ENCODE peak calls at places on chromosomes 13 and 19, in four cellular contexts. D is CD4-positive, alpha-beta T cell; M is uterus; Z is cardiac muscle cell. L is an unnamed sample. For H3K9me3, the result is how much of the 10 kb centered on the place peaks cover.

GRCh38 chr13:44402902-44403719 is 29.5 kb downstream of the SERP2 start:
- DNase-seq in Z (no peak), M (no peak), D (no peak), L (peak)

GRCh38 chr13:68378294-68378693 is 1148.2 kb upstream of the PCDH9 start:
- DNase-seq in D (no peak), M (no peak), Z (no peak), L (no peak)

GRCh38 chr13:39281539-39282150 is 243.4 kb downstream of the NHLRC3 start:
- DNase-seq in D (no peak), M (no peak), Z (peak), L (no peak)

GRCh38 chr19:41023193-41023592 is 32.1 kb downstream of the CYP2B6 start:
- DNase-seq in D (no peak), Z (no peak), M (no peak), L (no peak)

GRCh38 chr13:34942732-34943674 is 933 bp downstream of the NBEA start:
- DNase-seq in D (no peak), Z (peak), M (peak), L (peak)

GRCh38 chr13:50757021-50757420 is 86.5 kb downstream of the DLEU7 start:
- DNase-seq in D (no peak), Z (no peak), M (no peak), L (no peak)

GRCh38 chr13:32415019-32415418 is 12.9 kb downstream of the N4BP2L1 start:
- DNase-seq in M (no peak), D (no peak), Z (peak), L (no peak)

GRCh38 chr13:48201044-48201443 is 32.0 kb upstream of the ITM2B start:
- DNase-seq in M (no peak), D (no peak), Z (no peak), L (no peak)

GRCh38 chr19:55077106-55077505 is 1.4 kb downstream of the EPS8L1 start:
- DNase-seq in D (no peak), Z (no peak), M (no peak), L (no peak)

GRCh38 chr19:38792250-38793111 is 3.5 kb downstream of the LGALS7B start:
- DNase-seq in Z (peak), M (no peak), D (no peak), L (no peak)

GRCh38 chr13:113658836-113659235 is 838 bp upstream of the ATP4B start:
- DNase-seq in M (peak), Z (no peak), D (no peak), L (no peak)

GRCh38 chr19:39208175-39208795 is 4.2 kb upstream of the SYCN start:
- DNase-seq in M (no peak), D (no peak), Z (no peak), L (no peak)

GRCh38 chr19:47375694-47376588 is 26.8 kb downstream of the DHX34 start:
- DNase-seq in D (no peak), M (no peak), Z (no peak), L (no peak)

GRCh38 chr13:80334582-80335260 is 6.2 kb downstream of the SPRY2 start:
- DNase-seq in M (no peak), D (no peak), Z (peak), L (no peak)

GRCh38 chr13:30750036-30750435 is 14.7 kb downstream of the ALOX5AP start:
- DNase-seq in D (no peak), Z (no peak), M (no peak), L (no peak)

GRCh38 chr19:55437410-55437809 is 5.7 kb downstream of the SHISA7 start:
- DNase-seq in Z (peak), M (no peak), D (no peak), L (peak)

GRCh38 chr19:17872251-17873001 is 681 bp downstream of the SLC5A5 start:
- DNase-seq in M (no peak), D (no peak), Z (no peak), L (no peak)

GRCh38 chr13:93227906-93228801 is 1.5 kb downstream of the GPC6 start:
- DNase-seq in M (peak), D (no peak), Z (peak), L (peak)

GRCh38 chr13:43285891-43286602 is 262.7 kb downstream of the DNAJC15 start:
- DNase-seq in D (no peak), Z (no peak), M (no peak), L (no peak)

GRCh38 chr13:77390391-77390790 is 63.5 kb upstream of the MYCBP2 start:
- DNase-seq in D (no peak), M (no peak), Z (no peak), L (peak)

GRCh38 chr13:103282571-103283450 is 216.6 kb upstream of the SLC10A2 start:
- DNase-seq in Z (peak), D (no peak), M (no peak), L (no peak)

GRCh38 chr19:28519950-28520861 is 692.7 kb downstream of the UQCRFS1 start:
- DNase-seq in D (no peak), M (no peak), Z (no peak), L (no peak)

GRCh38 chr13:46173656-46174055 is 8.3 kb downstream of the LCP1 start:
- DNase-seq in M (no peak), D (no peak), Z (no peak), L (no peak)

GRCh38 chr13:25541434-25542123 is 169.8 kb downstream of the ATP8A2 start:
- DNase-seq in D (no peak), M (no peak), Z (no peak), L (no peak)

GRCh38 chr13:20414475-20415287 is 111.0 kb downstream of the CRYL1 start:
- DNase-seq in M (no peak), Z (no peak), D (no peak), L (no peak)

GRCh38 chr13:50127017-50127725 is 111.9 kb downstream of the KCNRG start:
- DNase-seq in M (peak), D (peak), Z (peak), L (no peak)

GRCh38 chr13:73937420-73937819 is 196.8 kb downstream of the KLF12 start:
- DNase-seq in Z (no peak), M (no peak), D (no peak), L (no peak)

GRCh38 chr13:40660692-40661091 is 5.7 kb downstream of the FOXO1 start:
- DNase-seq in M (no peak), Z (no peak), D (no peak), L (no peak)

GRCh38 chr19:2059422-2060201 is 8.6 kb upstream of the MKNK2 start:
- DNase-seq in D (no peak), Z (peak), M (peak), L (peak)

GRCh38 chr19:19697589-19697988 is 28.9 kb downstream of the ZNF101 start:
- DNase-seq in D (no peak), M (no peak), Z (no peak), L (no peak)

GRCh38 chr13:99992912-99993311 is 11.3 kb downstream of the ZIC2 start:
- DNase-seq in Z (no peak), M (no peak), D (no peak), L (no peak)

GRCh38 chr13:42967660-42968059 is 24.4 kb downstream of the EPSTI1 start:
- DNase-seq in D (no peak), M (no peak), Z (no peak), L (no peak)

GRCh38 chr13:76939215-76939614 is 9.1 kb upstream of the ACOD1 start:
- DNase-seq in D (no peak), Z (peak), M (no peak), L (no peak)

GRCh38 chr19:48989701-48990291 is 3.3 kb downstream of the GYS1 start:
- DNase-seq in Z (no peak), D (no peak), M (no peak), L (no peak)

GRCh38 chr19:35717665-35718344 is at the start of gene KMT2B:
- DNase-seq in M (no peak), D (no peak), Z (peak), L (no peak)

GRCh38 chr19:44113784-44114390 is 688 bp downstream of the ZNF225 start:
- DNase-seq in Z (no peak), M (peak), D (no peak), L (peak)

GRCh38 chr19:16509141-16510061 is 13.2 kb downstream of the C19orf44 start:
- DNase-seq in Z (peak), M (no peak), D (no peak), L (no peak)

GRCh38 chr19:1568320-1569019 is at the start of gene MEX3D:
- DNase-seq in M (peak), Z (peak), D (peak), L (peak)

GRCh38 chr13:42832341-42833153 is 51.2 kb downstream of the FAM216B start:
- DNase-seq in M (no peak), Z (peak), D (no peak), L (no peak)

GRCh38 chr13:111612918-111613317 is 292.5 kb downstream of the TEX29 start:
- DNase-seq in M (no peak), Z (no peak), D (no peak), L (no peak)
- H3K9me3 ChIP-seq in M (under half), Z (under half), D (under half), L (under half)

DNA sequence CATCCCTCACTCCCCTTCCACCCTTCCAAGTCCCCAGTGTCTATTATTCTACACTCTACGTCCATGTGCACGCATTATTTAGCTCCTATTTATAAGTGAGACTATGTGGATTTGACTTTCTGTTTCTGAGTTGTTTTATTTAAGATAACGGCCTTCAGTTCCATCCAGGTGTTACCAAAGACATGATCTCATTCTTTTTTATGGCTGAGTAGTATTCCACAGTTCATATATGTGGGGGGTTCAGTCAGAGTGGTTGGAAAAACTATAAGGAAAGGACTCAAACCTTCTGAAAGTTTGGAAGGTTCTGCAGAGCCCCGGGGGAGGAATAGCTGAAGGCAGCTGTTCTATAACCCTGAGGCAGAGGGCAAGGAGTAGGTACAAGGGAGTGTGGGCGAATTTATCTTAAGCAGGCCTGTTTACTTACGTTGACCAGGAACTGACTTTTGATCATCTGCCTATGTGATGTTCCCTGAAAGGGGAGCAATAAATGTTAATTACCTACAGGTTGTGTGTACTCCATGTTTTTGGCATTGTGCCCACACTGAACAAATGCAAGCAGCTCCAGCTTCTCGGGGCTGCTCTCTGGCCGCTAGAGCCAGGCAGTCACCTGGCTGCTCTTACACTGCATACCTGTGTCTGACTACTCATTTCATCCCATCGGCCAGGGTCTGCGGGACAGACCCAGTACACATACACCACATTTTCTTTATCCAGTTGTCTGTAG is 13.5 kb upstream of the ADGRE1 start:
- DNase-seq in M (no peak), D (no peak), Z (no peak), L (no peak)
- H3K9me3 ChIP-seq in M (under half), D (under half), Z (under half), L (under half)

GRCh38 chr19:57773488-57773887 is 4.0 kb downstream of the ZNF586 start:
- DNase-seq in Z (no peak), M (no peak), D (no peak), L (no peak)
- H3K9me3 ChIP-seq in Z (under half), M (half or more), D (half or more), L (under half)

GRCh38 chr19:9295411-9295849 is 14.2 kb downstream of the ZNF699 start:
- DNase-seq in M (no peak), Z (no peak), D (no peak), L (no peak)
- H3K9me3 ChIP-seq in M (half or more), Z (under half), D (half or more), L (under half)

DNA sequence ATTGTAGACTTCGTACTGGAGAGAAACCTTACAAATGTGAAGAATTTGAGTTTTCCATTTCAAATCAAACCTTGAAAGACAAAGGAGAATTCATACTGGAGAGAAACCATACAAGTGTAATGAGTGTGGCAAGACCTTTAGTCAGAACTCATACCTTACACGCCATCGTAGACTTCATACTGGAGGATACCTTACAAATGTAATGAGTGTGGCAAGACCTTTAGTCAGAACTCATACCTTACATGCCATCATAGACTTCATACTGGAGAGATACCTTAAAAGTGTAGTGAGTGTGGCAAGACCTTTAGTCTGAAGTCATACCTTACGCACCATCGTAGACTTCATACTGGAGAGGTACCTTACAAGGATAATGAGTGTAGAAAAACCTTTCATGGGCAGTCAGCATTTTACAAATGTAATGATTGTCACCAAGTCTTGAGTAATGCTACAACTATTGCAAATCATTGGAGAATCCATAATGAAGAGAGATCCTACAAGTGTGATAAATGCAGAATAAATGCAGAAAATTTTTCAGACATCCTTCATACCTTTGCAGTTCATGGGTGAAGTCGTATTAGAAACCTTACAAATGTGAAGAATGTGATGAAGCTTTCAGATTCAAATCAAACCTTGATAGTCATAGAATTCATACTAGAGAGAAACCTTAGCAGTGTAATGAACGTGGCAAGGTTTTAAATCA is 14.7 kb downstream of the ZNF765 start:
- DNase-seq in M (no peak), D (no peak), Z (no peak), L (no peak)
- H3K9me3 ChIP-seq in M (under half), D (half or more), Z (under half), L (under half)

GRCh38 chr19:31127132-31127967 is 221.9 kb downstream of the TSHZ3 start:
- DNase-seq in D (no peak), M (peak), Z (peak), L (no peak)
- H3K9me3 ChIP-seq in D (under half), M (under half), Z (under half), L (under half)

DNA sequence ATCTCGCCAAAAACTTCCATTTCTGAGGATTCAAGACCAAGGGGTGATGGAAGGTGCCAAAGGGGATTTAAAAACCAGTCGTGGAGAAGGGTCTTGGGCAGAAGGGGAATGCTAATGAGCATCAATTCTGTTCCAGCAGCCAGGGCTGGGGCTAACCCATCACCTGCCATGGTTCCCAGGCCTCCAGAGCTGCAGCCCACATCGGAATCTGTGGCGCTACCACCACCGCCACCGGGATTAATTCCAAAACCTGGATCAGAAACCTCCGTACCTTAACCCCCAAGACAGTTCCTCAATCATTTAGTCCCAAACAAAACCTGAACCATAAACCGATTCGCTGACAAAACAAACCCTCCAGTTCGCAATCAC is 591 bp downstream of the ZNF615 start:
- DNase-seq in M (no peak), D (no peak), Z (peak), L (peak)
- H3K9me3 ChIP-seq in M (under half), D (half or more), Z (under half), L (under half)

DNA sequence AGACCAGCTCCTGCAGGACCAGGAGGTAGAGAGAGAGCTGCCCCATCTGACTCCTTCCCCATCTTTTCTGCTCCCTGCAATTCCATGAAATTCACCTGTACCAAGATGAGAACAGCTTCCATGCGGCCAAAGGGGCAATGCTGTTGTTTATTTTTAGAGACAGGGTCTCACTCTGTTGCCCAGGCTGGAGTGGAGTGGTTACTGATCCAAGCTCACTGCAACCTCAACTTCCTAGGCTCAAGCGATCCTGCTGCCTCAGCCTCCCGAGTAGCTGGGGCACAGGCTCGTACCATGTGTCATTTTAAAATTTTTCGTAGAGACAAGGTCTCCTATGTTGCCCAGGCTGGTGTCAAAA is 3.6 kb upstream of the PLIN4 start:
- DNase-seq in Z (no peak), M (no peak), D (no peak), L (no peak)
- H3K9me3 ChIP-seq in Z (under half), M (under half), D (under half), L (under half)

DNA sequence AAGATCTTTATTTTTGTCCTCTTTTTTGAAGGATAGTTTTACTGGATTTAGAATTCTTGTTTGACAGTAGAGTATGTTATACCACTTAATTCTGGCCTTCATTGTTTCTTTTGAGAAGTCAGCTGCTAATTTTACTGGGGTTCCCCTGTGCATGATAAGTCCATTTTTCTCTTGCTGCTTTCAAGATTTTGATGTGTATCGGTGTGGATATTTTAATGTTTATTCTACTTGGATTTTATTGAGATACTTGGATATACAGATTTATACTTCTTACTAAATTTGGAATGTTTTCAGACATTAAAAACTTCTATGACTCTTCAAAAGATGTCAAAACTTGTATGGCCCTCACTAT is 86.9 kb downstream of the URI1 start:
- DNase-seq in D (no peak), M (no peak), Z (no peak), L (no peak)
- H3K9me3 ChIP-seq in D (under half), M (under half), Z (under half), L (under half)

GRCh38 chr19:12261554-12261953 is 33.1 kb downstream of the ZNF44 start:
- DNase-seq in D (no peak), Z (no peak), M (no peak), L (no peak)
- H3K9me3 ChIP-seq in D (under half), Z (under half), M (under half), L (under half)